ENCODE peak calls at places on chromosomes 4 and X, in nine cellular contexts. S is right cardiac atrium; A is GM23248; H is brain microvascular endothelial cell; P is psoas muscle; C is CD8-positive, alpha-beta T cell; X is cardiac muscle cell; G is right lobe of liver; W is left lung. R is an unnamed sample.

GRCh38 chrX:56729152-56729557 is at the start of gene NBDY:
- DNase-seq in H (peak; percentile 37), X (peak; percentile 52), G (peak; percentile 23), W (peak; percentile 61), C (peak; percentile 35), P (peak; percentile 48), S (peak; percentile 22), A (peak; percentile 62), R (peak; percentile 40)

GRCh38 chr4:2280531-2281300 is 18.8 kb upstream of the MXD4 start:
- DNase-seq in G (peak; percentile 20), C (no peak), S (no peak), H (no peak), W (peak; percentile 43), A (no peak), P (no peak), X (no peak), R (no peak)

GRCh38 chr4:110475881-110476818 is at the start of gene ENPEP:
- DNase-seq in P (peak; percentile 74), X (peak; percentile 71), A (peak; percentile 54), S (peak; percentile 49), C (no peak), G (peak; percentile 79), W (peak; percentile 61), H (peak; percentile 24), R (no peak)

GRCh38 chrX:110852180-110852579 is 56.6 kb upstream of the CHRDL1 start:
- DNase-seq in X (peak; percentile 26), H (no peak), C (no peak), A (peak; percentile 55), G (no peak), S (no peak), P (no peak), W (no peak), R (no peak)

GRCh38 chr4:16443504-16444088 is 217.3 kb upstream of the TAPT1 start:
- DNase-seq in X (peak; percentile 60), A (peak; percentile 58), H (peak; percentile 39), C (no peak), S (no peak), P (no peak), G (no peak), W (no peak), R (no peak)

GRCh38 chr4:159504634-159505033 is 401.8 kb downstream of the RAPGEF2 start:
- DNase-seq in A (no peak), S (no peak), W (no peak), C (no peak), H (peak; percentile 58), X (peak; percentile 58), P (no peak), G (peak; percentile 74), R (no peak)

GRCh38 chrX:130120321-130120731 is 10.0 kb upstream of the ELF4 start:
- DNase-seq in G (no peak), P (no peak), C (no peak), A (peak; percentile 45), H (no peak), X (no peak), W (no peak), S (no peak), R (no peak)

GRCh38 chr4:178823673-178824072 is 1381.4 kb upstream of the AGA start:
- DNase-seq in H (no peak), C (no peak), W (no peak), X (no peak), S (no peak), G (no peak), A (no peak), P (no peak), R (no peak)

GRCh38 chrX:1059576-1060561 is 152.6 kb downstream of the CRLF2 start:
- DNase-seq in C (no peak), G (no peak), P (no peak), H (no peak), X (no peak), S (no peak), A (no peak), W (no peak), R (no peak)

GRCh38 chrX:150219374-150220185 is 143.5 kb upstream of the MAMLD1 start:
- DNase-seq in W (no peak), G (no peak), S (no peak), H (no peak), A (peak; percentile 59), X (no peak), C (no peak), P (no peak), R (no peak)

GRCh38 chrX:8921615-8922014 is 112.3 kb downstream of the FAM9B start:
- DNase-seq in P (no peak), H (no peak), C (no peak), W (no peak), A (no peak), S (no peak), X (no peak), G (no peak), R (no peak)

GRCh38 chrX:18889982-18890381 is 93.9 kb downstream of the PHKA2 start:
- DNase-seq in A (no peak), X (no peak), G (no peak), H (no peak), S (no peak), P (no peak), W (no peak), C (no peak), R (no peak)

DNA sequence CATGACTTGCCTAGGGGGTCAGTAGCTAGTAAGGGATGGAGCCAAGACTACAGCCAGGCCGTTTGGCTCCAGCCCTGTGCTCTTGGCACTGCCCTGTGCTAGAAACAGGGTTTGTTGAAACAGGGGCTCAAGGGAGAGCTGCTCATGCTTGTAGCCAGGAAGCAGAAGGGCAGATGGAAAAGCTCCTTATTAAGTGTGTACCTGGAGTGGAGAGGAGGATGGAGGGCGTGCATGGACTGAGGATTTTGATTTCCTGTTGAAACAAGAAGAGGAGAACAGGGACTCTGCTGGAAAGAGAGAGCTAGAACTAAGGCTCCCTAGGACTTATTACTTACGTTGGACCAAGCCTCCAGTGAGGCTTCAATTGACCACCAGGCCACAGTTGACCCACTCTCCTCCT is 363.0 kb downstream of the MID1IP1 start:
- DNase-seq in W (no peak), G (no peak), X (no peak), A (no peak), H (no peak), P (no peak), C (no peak), S (no peak), R (no peak)
- H3K27me3 ChIP-seq in W (no peaks in the 10 kb centered on the region), G (no peaks in the 10 kb centered on the region), X (no peaks in the 10 kb centered on the region), A (no peaks in the 10 kb centered on the region), H (peaks cover 3% of the 10 kb centered on the region), P (peaks cover 20% of the 10 kb centered on the region), C (no peaks in the 10 kb centered on the region), S (no peaks in the 10 kb centered on the region), R (peaks cover 17% of the 10 kb centered on the region)

GRCh38 chr4:89295415-89295927 is 12.1 kb downstream of the GPRIN3 start:
- DNase-seq in P (no peak), H (no peak), G (no peak), X (no peak), C (no peak), W (no peak), S (no peak), A (no peak), R (no peak)

GRCh38 chr4:89296399-89296798 is 11.2 kb downstream of the GPRIN3 start:
- DNase-seq in X (no peak), C (no peak), S (no peak), G (no peak), P (no peak), A (no peak), W (no peak), H (no peak), R (no peak)

GRCh38 chr4:89298160-89298559 is 9.4 kb downstream of the GPRIN3 start:
- DNase-seq in P (no peak), A (no peak), S (no peak), W (no peak), C (peak; percentile 43), H (no peak), X (no peak), G (no peak), R (no peak)

GRCh38 chr4:89298788-89299152 is 8.8 kb downstream of the GPRIN3 start:
- DNase-seq in S (no peak), H (peak; percentile 9), A (peak; percentile 66), G (no peak), W (no peak), C (no peak), P (no peak), X (peak; percentile 48), R (no peak)

DNA sequence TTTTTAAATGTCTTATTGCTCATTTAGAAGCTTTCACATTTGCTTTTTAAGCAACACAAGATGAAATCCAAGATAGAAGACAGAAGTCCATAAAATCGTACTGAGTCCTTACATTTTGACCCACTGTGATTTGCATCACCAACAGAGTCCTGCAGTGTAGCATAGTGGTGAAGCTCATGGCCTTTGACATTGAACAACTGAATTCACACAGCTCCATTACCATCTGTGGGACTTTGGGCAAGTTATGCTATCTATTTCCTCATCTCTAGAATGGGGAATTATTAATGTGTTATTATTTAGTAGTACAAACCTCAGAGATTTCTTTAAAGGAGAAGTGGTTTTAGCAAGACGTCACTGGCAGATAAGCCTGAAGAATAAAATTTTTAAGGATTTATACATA is 10.7 kb downstream of the GPRIN3 start:
- DNase-seq in H (no peak), W (no peak), A (no peak), C (no peak), P (no peak), X (no peak), S (no peak), G (no peak), R (no peak)
- H3K27ac ChIP-seq in H (no peak overlapping the region), W (no peak overlapping the region), A (no peak overlapping the region), C (no peak overlapping the region), P (no peak overlapping the region), X (no peak overlapping the region), S (no peak overlapping the region), G (peak overlapping the region; percentile 80), R (no peak overlapping the region)

GRCh38 chrX:38594434-38594833 is 33.1 kb downstream of the TSPAN7 start:
- DNase-seq in X (no peak), A (no peak), H (no peak), W (no peak), P (no peak), G (no peak), S (no peak), C (no peak), R (no peak)

GRCh38 chrX:38596939-38597338 is 35.6 kb downstream of the TSPAN7 start:
- DNase-seq in A (no peak), H (no peak), S (no peak), G (no peak), C (no peak), W (no peak), X (no peak), P (no peak), R (no peak)

GRCh38 chrX:38600089-38600755 is 38.9 kb downstream of the TSPAN7 start:
- DNase-seq in C (no peak), P (no peak), G (no peak), A (no peak), W (no peak), S (no peak), H (no peak), X (no peak), R (no peak)

GRCh38 chrX:38595801-38596200 is 34.5 kb downstream of the TSPAN7 start:
- DNase-seq in W (no peak), S (no peak), X (no peak), C (no peak), G (no peak), P (no peak), H (no peak), A (no peak), R (no peak)
- H3K27me3 ChIP-seq in W (no peaks in the 10 kb centered on the region), S (no peaks in the 10 kb centered on the region), X (no peaks in the 10 kb centered on the region), C (no peaks in the 10 kb centered on the region), G (no peaks in the 10 kb centered on the region), P (peaks cover 12% of the 10 kb centered on the region), H (no peaks in the 10 kb centered on the region), A (no peaks in the 10 kb centered on the region), R (peaks cover 6% of the 10 kb centered on the region)

DNA sequence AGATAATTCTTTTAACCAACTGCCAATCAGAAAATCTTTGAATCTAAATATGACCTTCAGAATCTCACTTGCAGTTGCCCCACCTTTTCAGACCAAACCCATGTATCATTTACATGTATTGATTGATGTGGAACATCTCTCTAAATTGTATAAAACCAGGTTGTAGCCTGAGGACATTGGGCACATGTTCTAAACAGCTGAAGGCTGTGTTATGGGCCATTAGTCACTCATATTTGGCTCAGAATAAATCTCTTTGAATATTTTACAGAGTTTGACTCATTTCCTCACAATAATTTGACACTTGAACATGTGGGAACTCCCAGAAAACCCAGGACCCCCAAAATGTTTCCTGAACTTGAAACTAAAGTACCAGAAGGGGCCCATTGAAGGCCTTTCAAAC is 58.7 kb downstream of the UGT2B10 start:
- DNase-seq in X (no peak), H (no peak), S (no peak), C (no peak), A (no peak), P (no peak), G (no peak), W (no peak), R (peak; percentile 49)
- H3K27ac ChIP-seq in X (no peak overlapping the region), H (no peak overlapping the region), S (no peak overlapping the region), C (no peak overlapping the region), A (no peak overlapping the region), P (no peak overlapping the region), G (no peak overlapping the region), W (no peak overlapping the region), R (no peak overlapping the region)

R was measured in foreskin keratinocyte.